ENCODE peak calls at places on chromosomes 3 and 15, in five cellular contexts. X, N, F, D and U are unnamed samples.

GRCh38 chr3:187913617-187914033 is 168.4 kb upstream of the BCL6 start:
- DNase-seq in N (no peak), X (peak; percentile 6), F (no peak), D (no peak), U (no peak)

GRCh38 chr3:136351905-136352304 is 101.8 kb downstream of the PCCB start:
- DNase-seq in F (peak; percentile 35), D (no peak), N (no peak), X (no peak), U (no peak)

GRCh38 chr15:84891339-84891738 is 6.9 kb downstream of the SLC28A1 start:
- DNase-seq in F (no peak), N (no peak), D (no peak), X (no peak), U (no peak)

GRCh38 chr3:197297020-197297419 is 1.4 kb downstream of the DLG1 start:
- DNase-seq in N (peak; percentile 24), D (no peak), X (no peak), F (peak; percentile 32), U (no peak)

GRCh38 chr3:108255131-108255530 is 32.9 kb upstream of the IFT57 start:
- DNase-seq in D (no peak), F (no peak), X (no peak), N (no peak), U (no peak)

GRCh38 chr3:52124126-52124525 is 30.1 kb downstream of the POC1A start:
- DNase-seq in F (no peak), N (no peak), D (no peak), X (no peak), U (no peak)

GRCh38 chr3:129313983-129314756 is 35.5 kb downstream of the HMCES start:
- DNase-seq in D (no peak), X (peak; percentile 60), F (peak; percentile 54), N (no peak), U (no peak)

GRCh38 chr3:24460974-24461373 is 33.7 kb downstream of the THRB start:
- DNase-seq in F (no peak), D (no peak), N (no peak), X (no peak), U (no peak)

GRCh38 chr3:121073011-121073410 is 165.0 kb downstream of the STXBP5L start:
- DNase-seq in D (no peak), X (no peak), N (no peak), F (no peak), U (no peak)

GRCh38 chr15:90594297-90594696 is 64.6 kb downstream of the CRTC3 start:
- DNase-seq in D (peak; percentile 70), F (peak; percentile 84), X (peak; percentile 27), N (peak; percentile 97), U (peak; percentile 72)

GRCh38 chr15:99542828-99543227 is 23.0 kb upstream of the MEF2A start:
- DNase-seq in F (no peak), D (no peak), N (no peak), X (no peak), U (no peak)

GRCh38 chr15:33059184-33059583 is 135.3 kb downstream of the FMN1 start:
- DNase-seq in N (no peak), F (no peak), D (no peak), X (no peak), U (no peak)

GRCh38 chr15:35168464-35168863 is 83.4 kb upstream of the NANOGP8 start:
- DNase-seq in F (no peak), X (peak; percentile 26), D (no peak), N (no peak), U (no peak)

GRCh38 chr3:44045476-44046275 is 196.0 kb upstream of the TOPAZ1 start:
- DNase-seq in D (no peak), X (no peak), N (peak; percentile 47), F (peak; percentile 90), U (no peak)

GRCh38 chr3:187165144-187165543 is 25.8 kb upstream of the RPL39L start:
- DNase-seq in D (no peak), F (peak; percentile 81), X (peak; percentile 63), N (peak; percentile 60), U (peak; percentile 35)

GRCh38 chr3:197501879-197502620 is 53.7 kb downstream of the BDH1 start:
- DNase-seq in X (peak; percentile 69), F (peak; percentile 93), N (peak; percentile 87), D (no peak), U (no peak)

GRCh38 chr3:40524571-40525285 is at the start of gene ZNF621:
- DNase-seq in F (peak; percentile 81), D (peak; percentile 65), N (peak; percentile 94), X (peak; percentile 96), U (peak; percentile 63)

GRCh38 chr3:155270485-155271342 is 22.8 kb downstream of the STRIT1 start:
- DNase-seq in N (no peak), X (no peak), F (no peak), D (no peak), U (no peak)

GRCh38 chr15:29136815-29137214 is 132.8 kb downstream of the NSMCE3 start:
- DNase-seq in D (no peak), X (no peak), N (no peak), F (no peak), U (no peak)

GRCh38 chr15:83499476-83499875 is 52.3 kb downstream of the SH3GL3 start:
- DNase-seq in X (no peak), D (no peak), F (no peak), N (no peak), U (no peak)

GRCh38 chr15:38758001-38758400 is 193.4 kb upstream of the RASGRP1 start:
- DNase-seq in N (no peak), F (no peak), D (no peak), X (peak; percentile 49), U (no peak)

GRCh38 chr3:183182732-183183610 is 20.4 kb upstream of the LAMP3 start:
- DNase-seq in D (no peak), N (no peak), F (no peak), X (no peak), U (no peak)

GRCh38 chr15:85854345-85855097 is 59.8 kb upstream of the KLHL25 start:
- DNase-seq in F (peak; percentile 83), X (peak; percentile 82), D (peak; percentile 6), N (peak; percentile 64), U (peak; percentile 39)

GRCh38 chr15:98549741-98550140 is 98.6 kb upstream of the IGF1R start:
- DNase-seq in N (no peak), X (no peak), F (no peak), D (no peak), U (no peak)

GRCh38 chr3:126131881-126132750 is 48.2 kb upstream of the SLC41A3 start:
- DNase-seq in F (no peak), D (no peak), X (no peak), N (no peak), U (no peak)

GRCh38 chr15:57820119-57820518 is 113.6 kb downstream of the POLR2M start:
- DNase-seq in F (no peak), X (peak; percentile 45), N (no peak), D (no peak), U (no peak)

GRCh38 chr15:74830868-74831267 is 4.4 kb downstream of the CPLX3 start:
- DNase-seq in D (no peak), N (no peak), F (no peak), X (peak; percentile 22), U (no peak)

GRCh38 chr15:62440310-62440709 is 275.2 kb upstream of the C2CD4B start:
- DNase-seq in D (no peak), N (no peak), X (no peak), F (no peak), U (no peak)

GRCh38 chr3:166608132-166608531 is 770.9 kb upstream of the BCHE start:
- DNase-seq in X (no peak), N (no peak), F (no peak), D (no peak), U (no peak)

GRCh38 chr3:65953881-65954733 is 84.6 kb downstream of the MAGI1 start:
- DNase-seq in X (no peak), N (peak; percentile 83), D (no peak), F (no peak), U (no peak)

GRCh38 chr3:189289251-189289650 is 117.5 kb downstream of the TPRG1 start:
- DNase-seq in D (no peak), X (no peak), F (no peak), N (no peak), U (no peak)

GRCh38 chr3:171842864-171843511 is at the start of gene TMEM212:
- DNase-seq in X (peak; percentile 23), N (no peak), D (no peak), F (no peak), U (no peak)

GRCh38 chr15:55917881-55918296 is 75.5 kb downstream of the NEDD4 start:
- DNase-seq in X (peak; percentile 56), F (peak; percentile 66), N (peak; percentile 42), D (no peak), U (no peak)

GRCh38 chr15:95972136-95972553 is 358.4 kb upstream of the NR2F2 start:
- DNase-seq in F (no peak), X (peak; percentile 43), N (no peak), D (no peak), U (no peak)

GRCh38 chr3:46962990-46963389 is 13.6 kb downstream of the CCDC12 start:
- DNase-seq in F (no peak), X (no peak), N (no peak), D (no peak), U (no peak)

GRCh38 chr3:196501316-196502064 is 2.1 kb downstream of the RNF168 start:
- DNase-seq in D (no peak), F (peak; percentile 64), N (peak; percentile 28), X (no peak), U (no peak)